ENCODE peak calls at places on chromosomes 16 and 17, in four cellular contexts. S is stimulated activated CD8-positive, alpha-beta memory T cell treated with anti-CD3 and anti-CD28 coated beads, Interleukin-15, amount 100 ng/mL, for 48 hours; C is activated CD8-positive, alpha-beta memory T cell treated with anti-CD3 and anti-CD28 coated beads for 1 hour; F is foreskin melanocyte. N is an unnamed sample.

GRCh38 chr17:73340093-73340596 is 28.3 kb upstream of the CDC42EP4 start:
- DNase-seq in S (no peak), C (no peak), F (no peak), N (no peak)

GRCh38 chr17:78993981-78994671 is 14.4 kb upstream of the LGALS3BP start:
- DNase-seq in S (no peak), C (no peak), F (no peak), N (no peak)

GRCh38 chr16:80852261-80852872 is 48.0 kb upstream of the CDYL2 start:
- DNase-seq in S (no peak), C (no peak), F (peak; percentile 4), N (peak; percentile 13)

GRCh38 chr17:78301821-78302213 is 58.1 kb downstream of the SOCS3 start:
- DNase-seq in S (no peak), C (no peak), F (no peak), N (no peak)

GRCh38 chr16:49189286-49189685 is 92.4 kb downstream of the CBLN1 start:
- DNase-seq in S (no peak), C (no peak), F (no peak), N (no peak)

GRCh38 chr17:41474863-41475262 is 6.1 kb downstream of the KRT35 start:
- DNase-seq in S (no peak), C (no peak), F (no peak), N (no peak)

GRCh38 chr17:11944587-11944986 is 52.7 kb downstream of the ZNF18 start:
- DNase-seq in S (no peak), C (no peak), F (no peak), N (no peak)

GRCh38 chr17:80879723-80880649 is 111.7 kb upstream of the CHMP6 start:
- DNase-seq in S (no peak), C (no peak), F (no peak), N (no peak)

GRCh38 chr17:41810659-41811548 is 845 bp downstream of the P3H4 start:
- DNase-seq in S (no peak), C (no peak), F (no peak), N (no peak)

GRCh38 chr17:41959336-41960095 is 7.1 kb upstream of the CNP start:
- DNase-seq in S (no peak), C (no peak), F (no peak), N (no peak)

GRCh38 chr17:74147966-74148365 is 55.5 kb upstream of the RPL38 start:
- DNase-seq in S (no peak), C (no peak), F (no peak), N (no peak)

GRCh38 chr17:76949913-76950695 is 81.9 kb downstream of the MGAT5B start:
- DNase-seq in S (no peak), C (no peak), F (no peak), N (no peak)

GRCh38 chr17:78174332-78174869 is 6.0 kb downstream of the SYNGR2 start:
- DNase-seq in S (no peak), C (no peak), F (no peak), N (no peak)

GRCh38 chr17:42900460-42901331 is at the start of gene G6PC1:
- DNase-seq in S (no peak), C (no peak), F (no peak), N (no peak)